ENCODE peak calls at places on chromosomes 4 and X, in five cellular contexts. One of them, this sample, is unnamed.
A peak's percentile ranks its signal among the peaks of the same experiment; 100 is the strongest.

GRCh38 chrX:134537179-134537945 is 77.4 kb downstream of the HPRT1 start:
- DNase-seq in lower lobe of right lung: no peak
- DNase-seq in endodermal cell: no peak
- DNase-seq in iris pigment epithelial cell: peak; percentile 68
- DNase-seq in right cardiac atrium: no peak
- DNase-seq in this sample: no peak

GRCh38 chrX:47235691-47236103 is 2.9 kb downstream of the USP11 start:
- DNase-seq in endodermal cell: no peak
- DNase-seq in right cardiac atrium: no peak
- DNase-seq in iris pigment epithelial cell: peak; percentile 31
- DNase-seq in lower lobe of right lung: no peak
- DNase-seq in this sample: no peak

GRCh38 chrX:95885074-95885473 is 799.6 kb upstream of the DIAPH2 start:
- DNase-seq in lower lobe of right lung: no peak
- DNase-seq in iris pigment epithelial cell: peak; percentile 4
- DNase-seq in right cardiac atrium: peak; percentile 56
- DNase-seq in endodermal cell: no peak
- DNase-seq in this sample: no peak

GRCh38 chrX:55161581-55161980 is 58.6 kb upstream of the PAGE5 start:
- DNase-seq in right cardiac atrium: no peak
- DNase-seq in iris pigment epithelial cell: peak; percentile 5
- DNase-seq in endodermal cell: peak; percentile 56
- DNase-seq in lower lobe of right lung: no peak
- DNase-seq in this sample: no peak

GRCh38 chrX:136250191-136251041 is 784 bp downstream of the MAP7D3 start:
- DNase-seq in iris pigment epithelial cell: peak; percentile 40
- DNase-seq in endodermal cell: peak; percentile 56
- DNase-seq in lower lobe of right lung: no peak
- DNase-seq in right cardiac atrium: no peak
- DNase-seq in this sample: no peak

GRCh38 chr4:139764192-139764591 is 98.6 kb downstream of the MGST2 start:
- DNase-seq in iris pigment epithelial cell: no peak
- DNase-seq in lower lobe of right lung: no peak
- DNase-seq in endodermal cell: no peak
- DNase-seq in right cardiac atrium: peak; percentile 60
- DNase-seq in this sample: no peak

GRCh38 chr4:187732524-187732923 is 263.0 kb upstream of the ZFP42 start:
- DNase-seq in endodermal cell: no peak
- DNase-seq in lower lobe of right lung: no peak
- DNase-seq in iris pigment epithelial cell: peak; percentile 79
- DNase-seq in right cardiac atrium: no peak
- DNase-seq in this sample: no peak

GRCh38 chrX:19723427-19723826 is 164.0 kb downstream of the SH3KBP1 start:
- DNase-seq in endodermal cell: no peak
- DNase-seq in right cardiac atrium: no peak
- DNase-seq in iris pigment epithelial cell: peak; percentile 42
- DNase-seq in lower lobe of right lung: no peak
- DNase-seq in this sample: no peak

GRCh38 chrX:39158801-39159657 is 357.8 kb downstream of the MID1IP1 start:
- DNase-seq in lower lobe of right lung: peak; percentile 56
- DNase-seq in iris pigment epithelial cell: peak; percentile 71
- DNase-seq in endodermal cell: no peak
- DNase-seq in right cardiac atrium: no peak
- DNase-seq in this sample: no peak

GRCh38 chr4:96154676-96155075 is 314.8 kb downstream of the PDHA2 start:
- DNase-seq in iris pigment epithelial cell: no peak
- DNase-seq in lower lobe of right lung: no peak
- DNase-seq in endodermal cell: no peak
- DNase-seq in right cardiac atrium: no peak
- DNase-seq in this sample: no peak

GRCh38 chr4:13329340-13329850 is 154.7 kb downstream of the RAB28 start:
- DNase-seq in lower lobe of right lung: no peak
- DNase-seq in iris pigment epithelial cell: no peak
- DNase-seq in endodermal cell: no peak
- DNase-seq in right cardiac atrium: no peak
- DNase-seq in this sample: no peak

GRCh38 chrX:40320819-40321218 is 223.1 kb upstream of the BCOR start:
- DNase-seq in iris pigment epithelial cell: no peak
- DNase-seq in lower lobe of right lung: no peak
- DNase-seq in endodermal cell: no peak
- DNase-seq in right cardiac atrium: no peak
- DNase-seq in this sample: no peak

GRCh38 chr4:65550500-65550899 is 119.8 kb downstream of the EPHA5 start:
- DNase-seq in endodermal cell: no peak
- DNase-seq in right cardiac atrium: no peak
- DNase-seq in iris pigment epithelial cell: no peak
- DNase-seq in lower lobe of right lung: no peak
- DNase-seq in this sample: peak; percentile 24

GRCh38 chr4:148831945-148832344 is 389.7 kb upstream of the NR3C2 start:
- DNase-seq in iris pigment epithelial cell: peak; percentile 50
- DNase-seq in endodermal cell: no peak
- DNase-seq in right cardiac atrium: no peak
- DNase-seq in lower lobe of right lung: no peak
- DNase-seq in this sample: no peak

GRCh38 chrX:12673487-12673886 is 117.7 kb upstream of the PRPS2 start:
- DNase-seq in right cardiac atrium: no peak
- DNase-seq in iris pigment epithelial cell: no peak
- DNase-seq in endodermal cell: no peak
- DNase-seq in lower lobe of right lung: no peak
- DNase-seq in this sample: no peak

GRCh38 chrX:103831803-103832544 is at the start of gene RAB9B:
- DNase-seq in right cardiac atrium: peak; percentile 90
- DNase-seq in endodermal cell: peak; percentile 93
- DNase-seq in lower lobe of right lung: peak; percentile 75
- DNase-seq in iris pigment epithelial cell: peak; percentile 37
- DNase-seq in this sample: no peak

GRCh38 chr4:15778742-15779231 is 659 bp downstream of the CD38 start:
- DNase-seq in lower lobe of right lung: peak; percentile 80
- DNase-seq in right cardiac atrium: peak; percentile 70
- DNase-seq in iris pigment epithelial cell: peak; percentile 33
- DNase-seq in endodermal cell: no peak
- DNase-seq in this sample: no peak

GRCh38 chr4:5640096-5640495 is 68.3 kb downstream of the EVC2 start:
- DNase-seq in right cardiac atrium: no peak
- DNase-seq in endodermal cell: no peak
- DNase-seq in iris pigment epithelial cell: no peak
- DNase-seq in lower lobe of right lung: no peak
- DNase-seq in this sample: no peak

GRCh38 chr4:147247577-147247976 is 233.3 kb upstream of the EDNRA start:
- DNase-seq in endodermal cell: no peak
- DNase-seq in right cardiac atrium: no peak
- DNase-seq in iris pigment epithelial cell: peak; percentile 13
- DNase-seq in lower lobe of right lung: no peak
- DNase-seq in this sample: no peak

GRCh38 chr4:176810481-176811249 is 17.9 kb upstream of the VEGFC start:
- DNase-seq in endodermal cell: no peak
- DNase-seq in right cardiac atrium: no peak
- DNase-seq in iris pigment epithelial cell: peak; percentile 51
- DNase-seq in lower lobe of right lung: no peak
- DNase-seq in this sample: no peak

GRCh38 chr4:76801621-76802545 is 96.1 kb downstream of the SOWAHB start:
- DNase-seq in iris pigment epithelial cell: no peak
- DNase-seq in right cardiac atrium: peak; percentile 86
- DNase-seq in endodermal cell: peak; percentile 85
- DNase-seq in lower lobe of right lung: no peak
- DNase-seq in this sample: no peak

GRCh38 chr4:127145001-127145400 is 487.8 kb upstream of the INTU start:
- DNase-seq in endodermal cell: no peak
- DNase-seq in iris pigment epithelial cell: no peak
- DNase-seq in right cardiac atrium: no peak
- DNase-seq in lower lobe of right lung: no peak
- DNase-seq in this sample: no peak

GRCh38 chr4:56158483-56158882 is 209.7 kb downstream of the CEP135 start:
- DNase-seq in endodermal cell: no peak
- DNase-seq in iris pigment epithelial cell: no peak
- DNase-seq in lower lobe of right lung: no peak
- DNase-seq in right cardiac atrium: no peak
- DNase-seq in this sample: no peak

GRCh38 chrX:123481908-123482873 is 250.7 kb downstream of the THOC2 start:
- DNase-seq in right cardiac atrium: no peak
- DNase-seq in lower lobe of right lung: no peak
- DNase-seq in endodermal cell: no peak
- DNase-seq in iris pigment epithelial cell: peak; percentile 14
- DNase-seq in this sample: no peak

GRCh38 chr4:17339376-17339775 is 172.5 kb downstream of the QDPR start:
- DNase-seq in right cardiac atrium: no peak
- DNase-seq in lower lobe of right lung: no peak
- DNase-seq in endodermal cell: no peak
- DNase-seq in iris pigment epithelial cell: no peak
- DNase-seq in this sample: no peak

GRCh38 chr4:161206528-161207080 is 957.2 kb downstream of the FSTL5 start:
- DNase-seq in endodermal cell: no peak
- DNase-seq in right cardiac atrium: no peak
- DNase-seq in iris pigment epithelial cell: no peak
- DNase-seq in lower lobe of right lung: no peak
- DNase-seq in this sample: no peak

GRCh38 chr4:101163936-101164335 is 183.4 kb downstream of the PPP3CA start:
- DNase-seq in lower lobe of right lung: no peak
- DNase-seq in right cardiac atrium: no peak
- DNase-seq in iris pigment epithelial cell: peak; percentile 41
- DNase-seq in endodermal cell: no peak
- DNase-seq in this sample: no peak

GRCh38 chrX:100745205-100745604 is 13.3 kb upstream of the SYTL4 start:
- DNase-seq in endodermal cell: no peak
- DNase-seq in lower lobe of right lung: no peak
- DNase-seq in right cardiac atrium: no peak
- DNase-seq in iris pigment epithelial cell: no peak
- DNase-seq in this sample: no peak

GRCh38 chrX:145823132-145823531 is 5.5 kb downstream of the SLITRK2 start:
- DNase-seq in right cardiac atrium: no peak
- DNase-seq in iris pigment epithelial cell: no peak
- DNase-seq in lower lobe of right lung: no peak
- DNase-seq in endodermal cell: peak; percentile 28
- DNase-seq in this sample: no peak

GRCh38 chr4:74545488-74545887 is 100.6 kb downstream of the AREG start:
- DNase-seq in lower lobe of right lung: peak; percentile 42
- DNase-seq in right cardiac atrium: peak; percentile 83
- DNase-seq in endodermal cell: no peak
- DNase-seq in iris pigment epithelial cell: peak; percentile 46
- DNase-seq in this sample: no peak

GRCh38 chrX:88613338-88613737 is 133.7 kb upstream of the CPXCR1 start:
- DNase-seq in endodermal cell: peak; percentile 57
- DNase-seq in right cardiac atrium: no peak
- DNase-seq in iris pigment epithelial cell: peak; percentile 9
- DNase-seq in lower lobe of right lung: no peak
- DNase-seq in this sample: no peak

GRCh38 chr4:89496851-89497250 is 189.3 kb upstream of the GPRIN3 start:
- DNase-seq in lower lobe of right lung: no peak
- DNase-seq in right cardiac atrium: no peak
- DNase-seq in iris pigment epithelial cell: peak; percentile 41
- DNase-seq in endodermal cell: no peak
- DNase-seq in this sample: no peak

GRCh38 chrX:17588303-17588702 is 149.0 kb upstream of the SCML1 start:
- DNase-seq in endodermal cell: no peak
- DNase-seq in lower lobe of right lung: no peak
- DNase-seq in iris pigment epithelial cell: no peak
- DNase-seq in right cardiac atrium: no peak
- DNase-seq in this sample: no peak

GRCh38 chr4:68271851-68272756 is 26.6 kb upstream of the TMPRSS11B start:
- DNase-seq in right cardiac atrium: no peak
- DNase-seq in lower lobe of right lung: no peak
- DNase-seq in iris pigment epithelial cell: peak; percentile 68
- DNase-seq in endodermal cell: peak; percentile 63
- DNase-seq in this sample: no peak

GRCh38 chrX:110086162-110086915 is 83.4 kb downstream of the TMEM164 start:
- DNase-seq in right cardiac atrium: no peak
- DNase-seq in endodermal cell: no peak
- DNase-seq in lower lobe of right lung: no peak
- DNase-seq in iris pigment epithelial cell: peak; percentile 69
- DNase-seq in this sample: no peak

GRCh38 chrX:65488496-65488895 is 46.1 kb downstream of the LAS1L start:
- DNase-seq in lower lobe of right lung: no peak
- DNase-seq in endodermal cell: no peak
- DNase-seq in iris pigment epithelial cell: peak; percentile 59
- DNase-seq in right cardiac atrium: no peak
- DNase-seq in this sample: no peak

This sample was measured in chondrocyte.